ENCODE peak calls at places on chromosomes 13 and 19, in six cellular contexts. J is H4; Q is hepatocyte; K is left lung; X is stimulated activated CD4-positive, alpha-beta T cell treated with anti-CD3 and anti-CD28 coated beads, Interleukin-15, amount 100 ng/mL, for 1 hour; B is iris pigment epithelial cell. T is an unnamed sample.

GRCh38 chr13:89375839-89376238 is 1704.7 kb downstream of the SLITRK5 start:
- DNase-seq in J (no peak), K (no peak), B (peak), Q (peak), X (no peak), T (peak)

GRCh38 chr13:47426126-47426849 is 529.4 kb upstream of the HTR2A start:
- DNase-seq in Q (no peak), J (peak), X (no peak), B (peak), K (no peak), T (peak)

GRCh38 chr19:2641332-2641698 is 61.2 kb downstream of the GNG7 start:
- DNase-seq in K (no peak), Q (no peak), X (no peak), B (no peak), J (no peak), T (no peak)

GRCh38 chr13:98445340-98446233 is 131.3 kb downstream of the STK24 start:
- DNase-seq in J (peak), Q (peak), X (peak), B (peak), K (peak), T (no peak)

GRCh38 chr13:97567510-97568243 is 133.7 kb downstream of the RAP2A start:
- DNase-seq in B (peak), J (peak), X (no peak), K (peak), Q (peak), T (peak)

GRCh38 chr19:6196361-6196760 is 60.9 kb downstream of the ACSBG2 start:
- DNase-seq in X (no peak), J (no peak), B (no peak), K (no peak), Q (no peak), T (no peak)

GRCh38 chr13:89361909-89362308 is 1690.7 kb downstream of the SLITRK5 start:
- DNase-seq in Q (no peak), J (no peak), K (no peak), X (no peak), B (peak), T (no peak)

GRCh38 chr19:18225702-18226468 is at the start of gene PDE4C:
- DNase-seq in J (no peak), X (no peak), Q (no peak), B (peak), K (peak), T (no peak)

GRCh38 chr13:108176685-108177274 is 38.6 kb downstream of the LIG4 start:
- DNase-seq in X (no peak), K (no peak), Q (peak), J (no peak), B (peak), T (no peak)

GRCh38 chr19:16702123-16702522 is 17.5 kb upstream of the NWD1 start:
- DNase-seq in X (no peak), K (no peak), J (peak), Q (peak), B (peak), T (no peak)

GRCh38 chr13:33862006-33862405 is 44.1 kb downstream of the RFC3 start:
- DNase-seq in B (no peak), X (no peak), J (no peak), Q (no peak), K (no peak), T (no peak)

GRCh38 chr19:51687791-51688664 is 5.1 kb upstream of the SPACA6 start:
- DNase-seq in B (peak), X (no peak), Q (peak), J (peak), K (peak), T (no peak)

GRCh38 chr19:17488593-17489391 is 18.5 kb downstream of the SLC27A1 start:
- DNase-seq in J (peak), X (peak), Q (peak), K (peak), B (peak), T (no peak)

GRCh38 chr13:30186644-30187431 is 120.5 kb downstream of the KATNAL1 start:
- DNase-seq in K (no peak), B (no peak), X (no peak), J (no peak), Q (no peak), T (no peak)

GRCh38 chr19:5719274-5719960 is 529 bp downstream of the LONP1 start:
- DNase-seq in B (peak), J (no peak), X (no peak), Q (no peak), K (no peak), T (no peak)

GRCh38 chr19:19486343-19487076 is 28.8 kb downstream of the TSSK6 start:
- DNase-seq in Q (no peak), K (peak), J (no peak), X (no peak), B (no peak), T (no peak)

GRCh38 chr19:10892256-10892655 is 20.9 kb downstream of the CARM1 start:
- DNase-seq in Q (no peak), B (no peak), X (no peak), K (no peak), J (no peak), T (no peak)

GRCh38 chr19:51417107-51417806 is at the start of gene SIGLEC10:
- DNase-seq in Q (no peak), K (peak), X (no peak), B (no peak), J (no peak), T (no peak)

GRCh38 chr13:30082391-30082790 is 225.0 kb downstream of the KATNAL1 start:
- DNase-seq in K (no peak), B (no peak), Q (no peak), X (no peak), J (no peak), T (no peak)

GRCh38 chr13:51541809-51542258 is 42.4 kb upstream of the WDFY2 start:
- DNase-seq in J (no peak), B (no peak), X (no peak), K (no peak), Q (no peak), T (no peak)

GRCh38 chr13:47588676-47589075 is 412.4 kb downstream of the SUCLA2 start:
- DNase-seq in B (no peak), J (no peak), X (no peak), Q (no peak), K (no peak), T (no peak)

GRCh38 chr13:112455476-112456059 is 79.4 kb downstream of the SPACA7 start:
- DNase-seq in Q (no peak), B (no peak), J (no peak), K (peak), X (no peak), T (no peak)

GRCh38 chr13:114325729-114326128 is 11.4 kb downstream of the CHAMP1 start:
- DNase-seq in J (no peak), K (no peak), B (no peak), Q (no peak), X (no peak), T (no peak)

GRCh38 chr19:623974-624373 is 9.4 kb downstream of the POLRMT start:
- DNase-seq in X (no peak), B (peak), J (peak), Q (no peak), K (no peak), T (no peak)

GRCh38 chr19:40754611-40755247 is 3.7 kb downstream of the SNRPA start:
- DNase-seq in K (no peak), X (no peak), B (peak), Q (peak), J (no peak), T (no peak)

GRCh38 chr13:37023871-37024270 is 23.3 kb downstream of the EXOSC8 start:
- DNase-seq in B (peak), X (no peak), K (no peak), Q (peak), J (no peak), T (no peak)

GRCh38 chr19:27955484-27955883 is 1257.5 kb downstream of the UQCRFS1 start:
- DNase-seq in Q (no peak), K (no peak), J (no peak), B (no peak), X (no peak), T (no peak)

GRCh38 chr13:99303863-99304521 is 3.2 kb downstream of the GPR183 start:
- DNase-seq in Q (no peak), X (peak), J (no peak), B (no peak), K (peak), T (no peak)

GRCh38 chr13:19606152-19606551 is 27.3 kb upstream of the MPHOSPH8 start:
- DNase-seq in B (peak), X (no peak), K (no peak), J (peak), Q (no peak), T (no peak)

GRCh38 chr13:46553886-46554855 is 1.2 kb downstream of the LRCH1 start:
- DNase-seq in J (peak), B (peak), K (peak), Q (peak), X (peak), T (no peak)

GRCh38 chr19:13954185-13954584 is 1.9 kb downstream of the DCAF15 start:
- DNase-seq in K (no peak), X (no peak), Q (no peak), B (no peak), J (no peak), T (no peak)

GRCh38 chr13:94620286-94620896 is 18.7 kb downstream of the GPR180 start:
- DNase-seq in J (peak), X (no peak), K (no peak), Q (peak), B (peak), T (no peak)